ENCODE peak calls at places on chromosomes 5 and 9, in ten cellular contexts. U is germinal center; R is stimulated activated naive B cell treated with anti-CD40 and anti-IgM and Interleukin-4, amounts not matched to agents 10 μg/mL and 1 μg/mL and 100 μg/mL, for 72 hours; E is psoas muscle; C is stimulated activated CD4-positive, alpha-beta T cell treated with anti-CD3 and anti-CD28 coated beads, Interleukin-4, amount 100 ng/mL, for 24 hours; V is lung microvascular endothelial cell; Y is EL; T is astrocyte; M is ELR; S is NCI-H146. G is an unnamed sample.

GRCh38 chr5:143329843-143330242 is 73.6 kb downstream of the NR3C1 start:
- DNase-seq in M (no peak), R (no peak), Y (no peak), S (no peak), E (no peak), V (no peak), U (no peak), C (no peak), T (no peak), G (no peak)

GRCh38 chr9:116501871-116502270 is 185.2 kb upstream of the TRIM32 start:
- DNase-seq in Y (peak), V (no peak), E (no peak), S (no peak), M (peak), T (peak), U (no peak), C (no peak), R (no peak), G (no peak)

GRCh38 chr5:170892201-170892600 is 30.4 kb downstream of the RANBP17 start:
- DNase-seq in T (peak), Y (peak), R (no peak), U (no peak), E (no peak), V (peak), M (peak), C (no peak), S (no peak), G (no peak)

GRCh38 chr5:126354012-126354856 is 69.0 kb upstream of the GRAMD2B start:
- DNase-seq in E (no peak), M (peak), S (peak), R (no peak), V (peak), C (no peak), Y (peak), U (peak), T (peak), G (peak)

GRCh38 chr9:95370064-95370463 is 52.6 kb upstream of the FANCC start:
- DNase-seq in U (no peak), T (peak), V (no peak), Y (peak), C (no peak), M (no peak), E (no peak), S (no peak), R (no peak), G (no peak)

GRCh38 chr5:592158-592557 is 20.0 kb upstream of the CEP72 start:
- DNase-seq in S (peak), R (no peak), C (no peak), E (no peak), Y (no peak), U (no peak), M (no peak), T (no peak), V (no peak), G (no peak)

GRCh38 chr5:142357469-142358090 is 32.8 kb upstream of the SPRY4 start:
- DNase-seq in U (peak), C (no peak), E (no peak), V (peak), S (no peak), M (no peak), R (no peak), Y (no peak), T (no peak), G (no peak)

GRCh38 chr9:106146066-106146840 is 451.9 kb downstream of the TMEM38B start:
- DNase-seq in V (no peak), R (no peak), C (no peak), M (no peak), U (no peak), Y (no peak), T (no peak), E (no peak), S (no peak), G (no peak)

GRCh38 chr5:155150012-155150411 is 136.5 kb downstream of the KIF4B start:
- DNase-seq in V (no peak), E (no peak), Y (no peak), M (no peak), S (no peak), R (no peak), T (no peak), C (no peak), U (no peak), G (peak)

GRCh38 chr5:156388233-156388632 is 61.3 kb downstream of the SGCD start:
- DNase-seq in S (no peak), M (no peak), T (no peak), C (no peak), Y (no peak), R (no peak), U (no peak), V (no peak), E (no peak), G (no peak)

GRCh38 chr5:72057816-72058215 is 49.5 kb upstream of the MAP1B start:
- DNase-seq in Y (no peak), T (no peak), U (no peak), E (no peak), M (no peak), C (no peak), V (no peak), S (no peak), R (no peak), G (no peak)

GRCh38 chr5:9861664-9862256 is 231.6 kb upstream of the TAS2R1 start:
- DNase-seq in T (no peak), M (no peak), C (no peak), U (no peak), R (no peak), E (no peak), Y (peak), V (no peak), S (no peak), G (no peak)

GRCh38 chr5:148660346-148660660 is 6.0 kb upstream of the HTR4 start:
- DNase-seq in E (no peak), T (no peak), S (no peak), Y (no peak), R (no peak), V (no peak), M (no peak), U (no peak), C (no peak), G (no peak)

GRCh38 chr9:115210699-115211098 is 92.7 kb upstream of the TNC start:
- DNase-seq in Y (no peak), E (no peak), R (no peak), U (no peak), S (no peak), T (no peak), V (no peak), M (no peak), C (no peak), G (no peak)

GRCh38 chr5:166062719-166063118 is 2228.7 kb upstream of the WWC1 start:
- DNase-seq in E (no peak), Y (no peak), R (no peak), S (no peak), M (no peak), C (no peak), U (no peak), T (no peak), V (no peak), G (no peak)

GRCh38 chr5:42677156-42677842 is 79.3 kb upstream of the CCDC152 start:
- DNase-seq in U (no peak), E (no peak), R (no peak), S (no peak), T (no peak), Y (no peak), M (no peak), V (no peak), C (no peak), G (no peak)

GRCh38 chr9:121754655-121755436 is 103.4 kb downstream of the DAB2IP start:
- DNase-seq in C (no peak), S (no peak), E (no peak), U (no peak), T (no peak), R (no peak), M (no peak), Y (no peak), V (no peak), G (no peak)

GRCh38 chr5:57858905-57859304 is 376.3 kb upstream of the ACTBL2 start:
- DNase-seq in M (no peak), Y (no peak), V (no peak), U (no peak), R (no peak), E (no peak), S (no peak), C (no peak), T (no peak), G (no peak)

GRCh38 chr5:151718168-151718567 is 31.5 kb upstream of the SPARC start:
- DNase-seq in R (no peak), S (no peak), E (no peak), M (peak), U (no peak), V (no peak), C (no peak), T (peak), Y (peak), G (no peak)

GRCh38 chr5:77569409-77569808 is 69.1 kb downstream of the OTP start:
- DNase-seq in S (no peak), E (no peak), M (no peak), R (no peak), Y (no peak), C (no peak), T (no peak), U (no peak), V (no peak), G (no peak)

GRCh38 chr5:106862450-106863193 is 808.1 kb downstream of the EFNA5 start:
- DNase-seq in Y (no peak), V (no peak), C (no peak), T (peak), R (no peak), S (peak), E (no peak), U (no peak), M (peak), G (no peak)

GRCh38 chr9:108417726-108418125 is 438.1 kb downstream of the ACTL7B start:
- DNase-seq in R (no peak), C (no peak), M (no peak), E (no peak), U (no peak), S (no peak), V (no peak), T (no peak), Y (no peak), G (no peak)

GRCh38 chr5:78766412-78766762 is 117.8 kb upstream of the LHFPL2 start:
- DNase-seq in T (no peak), E (no peak), V (no peak), R (no peak), S (no peak), C (no peak), U (no peak), Y (no peak), M (no peak), G (no peak)

GRCh38 chr9:36584626-36585460 is 12.1 kb downstream of the MELK start:
- DNase-seq in E (no peak), Y (peak), R (no peak), C (no peak), S (no peak), M (peak), V (no peak), U (no peak), T (peak), G (no peak)